ENCODE peak calls at places on chromosomes 6 and 20, in six cellular contexts. K, D, G, W, Z and I are unnamed samples.
A peak's percentile ranks its signal among the peaks of the same experiment; 100 is the strongest.

GRCh38 chr20:38106461-38106860 is 58.6 kb downstream of the TGM2 start:
- DNase-seq in D (no peak), G (no peak), K (no peak), Z (no peak), W (no peak), I (no peak)

GRCh38 chr6:26332843-26333242 is 32.2 kb upstream of the BTN3A2 start:
- DNase-seq in G (no peak), D (no peak), K (no peak), W (no peak), Z (no peak), I (no peak)

GRCh38 chr6:36964908-36965307 is 10.4 kb downstream of the PI16 start:
- DNase-seq in D (no peak), W (no peak), G (no peak), Z (no peak), K (no peak), I (no peak)

GRCh38 chr6:25010917-25011625 is 75.3 kb upstream of the RIPOR2 start:
- DNase-seq in W (no peak), Z (no peak), D (no peak), G (no peak), K (no peak), I (no peak)

GRCh38 chr6:86609549-86610388 is 327.6 kb upstream of the HTR1E start:
- DNase-seq in Z (no peak), G (no peak), W (no peak), K (no peak), D (no peak), I (no peak)

GRCh38 chr6:24849713-24850112 is 51.0 kb upstream of the ARMH2 start:
- DNase-seq in W (no peak), K (no peak), Z (no peak), D (no peak), G (no peak), I (no peak)

GRCh38 chr20:63096681-63097335 is 90.0 kb upstream of the BHLHE23 start:
- DNase-seq in W (peak; percentile 3), K (no peak), D (no peak), G (peak; percentile 16), Z (no peak), I (no peak)

GRCh38 chr6:26003102-26003694 is 40.6 kb downstream of the TRIM38 start:
- DNase-seq in K (peak; percentile 64), Z (peak; percentile 21), G (peak; percentile 42), D (peak; percentile 62), W (peak; percentile 48), I (peak; percentile 5)

GRCh38 chr20:52313335-52313963 is 121.9 kb upstream of the ZFP64 start:
- DNase-seq in G (no peak), Z (peak; percentile 61), D (peak; percentile 23), W (no peak), K (no peak), I (no peak)

GRCh38 chr20:288956-289692 is 1.4 kb downstream of the C20orf96 start:
- DNase-seq in Z (no peak), W (no peak), G (no peak), D (no peak), K (no peak), I (no peak)